ENCODE peak calls at places on chromosomes 4 and X, in four cellular contexts. B, Y, S and T are unnamed samples.
A peak's percentile ranks its signal among the peaks of the same experiment; 100 is the strongest.

GRCh38 chrX:1465261-1466231 is 12.8 kb upstream of the ASMTL start:
- DNase-seq in Y (no peak), B (peak; percentile 3), S (no peak), T (no peak)

GRCh38 chr4:139214039-139214534 is 37.1 kb upstream of the ELF2 start:
- DNase-seq in Y (no peak), B (no peak), S (no peak), T (peak; percentile 76)

GRCh38 chr4:156977435-156978160 is 6.0 kb upstream of the PDGFC start:
- DNase-seq in S (peak; percentile 94), Y (peak; percentile 90), B (no peak), T (no peak)

GRCh38 chr4:152920768-152921167 is 15.4 kb upstream of the FHDC1 start:
- DNase-seq in B (no peak), Y (no peak), S (no peak), T (no peak)

GRCh38 chrX:63503541-63503940 is 152.4 kb upstream of the SPIN4 start:
- DNase-seq in Y (no peak), B (no peak), S (peak; percentile 52), T (no peak)

GRCh38 chr4:10162341-10163000 is 45.9 kb upstream of the WDR1 start:
- DNase-seq in S (no peak), Y (no peak), B (no peak), T (no peak)

GRCh38 chrX:110703641-110704040 is 92.0 kb downstream of the CHRDL1 start:
- DNase-seq in B (no peak), Y (no peak), S (no peak), T (no peak)

GRCh38 chr4:8110071-8110986 is 48.3 kb downstream of the ABLIM2 start:
- DNase-seq in S (peak; percentile 25), Y (no peak), B (no peak), T (no peak)

GRCh38 chrX:77505227-77505626 is 58.0 kb downstream of the FGF16 start:
- DNase-seq in Y (peak; percentile 6), B (no peak), S (peak; percentile 49), T (no peak)

GRCh38 chr4:94363136-94363655 is 20.6 kb upstream of the HPGDS start:
- DNase-seq in Y (no peak), S (no peak), B (no peak), T (no peak)

GRCh38 chr4:128461300-128462103 is 173.9 kb upstream of the PGRMC2 start:
- DNase-seq in B (no peak), Y (peak; percentile 57), S (peak; percentile 93), T (no peak)

GRCh38 chr4:53196872-53197759 is 168.7 kb downstream of the SCFD2 start:
- DNase-seq in B (no peak), S (peak; percentile 80), Y (peak; percentile 64), T (no peak)

GRCh38 chr4:75673959-75674328 is 733 bp upstream of the G3BP2 start:
- DNase-seq in B (no peak), Y (no peak), S (no peak), T (no peak)

GRCh38 chr4:83618991-83619390 is 83.1 kb downstream of the GPAT3 start:
- DNase-seq in S (peak; percentile 46), B (peak; percentile 33), Y (no peak), T (no peak)

GRCh38 chrX:153209347-153209746 is 30.3 kb downstream of the MAGEA1 start:
- DNase-seq in Y (no peak), B (no peak), S (no peak), T (no peak)

GRCh38 chr4:146222313-146222712 is 8.0 kb downstream of the REELD1 start:
- DNase-seq in Y (no peak), B (no peak), S (peak; percentile 39), T (no peak)

GRCh38 chr4:8163436-8164193 is 5.0 kb upstream of the ABLIM2 start:
- DNase-seq in B (no peak), S (no peak), Y (no peak), T (no peak)

GRCh38 chrX:56281789-56282188 is 49.6 kb downstream of the KLF8 start:
- DNase-seq in Y (no peak), B (no peak), S (peak; percentile 23), T (no peak)

GRCh38 chrX:19659929-19660328 is 144.6 kb upstream of the MAP3K15 start:
- DNase-seq in Y (no peak), B (no peak), S (no peak), T (no peak)

GRCh38 chr4:168019019-168019651 is 73.2 kb upstream of the ANXA10 start:
- DNase-seq in S (peak; percentile 58), Y (peak; percentile 7), B (no peak), T (no peak)

GRCh38 chrX:75786290-75786689 is 1.2 kb upstream of the MAGEE2 start:
- DNase-seq in Y (no peak), B (no peak), S (no peak), T (no peak)

GRCh38 chrX:11968470-11968869 is 169.8 kb upstream of the FRMPD4 start:
- DNase-seq in Y (no peak), S (no peak), B (no peak), T (no peak)

GRCh38 chr4:123939621-123940020 is 543.0 kb downstream of the SPRY1 start:
- DNase-seq in Y (peak; percentile 27), S (peak; percentile 78), B (no peak), T (no peak)

GRCh38 chr4:114272226-114272625 is 292.8 kb upstream of the ARSJ start:
- DNase-seq in S (peak; percentile 96), Y (peak; percentile 89), B (no peak), T (no peak)

GRCh38 chrX:86039625-86040568 is 7.5 kb downstream of the CHM start:
- DNase-seq in Y (no peak), B (no peak), S (no peak), T (no peak)

GRCh38 chr4:155960522-155960921 is 6.9 kb upstream of the CTSO start:
- DNase-seq in S (peak; percentile 85), Y (no peak), B (no peak), T (no peak)

DNA sequence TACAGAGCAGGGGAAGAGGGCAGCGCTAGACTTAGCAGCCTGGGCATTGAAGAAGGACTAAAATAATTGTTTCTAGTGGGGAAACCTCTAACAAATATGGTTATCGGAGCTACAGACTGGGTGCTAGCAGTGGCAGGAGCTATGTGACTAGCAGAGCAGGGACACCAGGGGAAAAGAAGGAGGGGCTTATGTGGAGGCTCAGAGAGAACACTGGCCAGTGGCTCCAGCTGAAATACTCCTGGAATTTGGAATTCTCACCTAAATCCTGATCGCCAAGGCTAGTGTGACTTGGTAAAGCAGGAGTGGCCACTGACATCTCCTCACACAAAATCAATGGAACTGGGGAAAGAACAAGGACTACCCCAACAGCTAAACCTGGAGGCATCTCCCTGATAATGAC is 2.0 kb downstream of the TAPT1 start:
- DNase-seq in S (no peak), B (no peak), Y (no peak), T (no peak)
- H3K4me3 ChIP-seq in S (peak overlapping the region; percentile 92), B (peak overlapping the region; percentile 1), Y (no peak overlapping the region), T (no peak overlapping the region)

GRCh38 chr4:2813446-2814405 is 20.8 kb downstream of the SH3BP2 start:
- DNase-seq in Y (no peak), S (no peak), B (no peak), T (no peak)
- H3K4me3 ChIP-seq in Y (no peak overlapping the region), S (no peak overlapping the region), B (peak overlapping the region; percentile 41), T (peak overlapping the region; percentile 77)

GRCh38 chr4:126046081-126046614 is 731.4 kb downstream of the FAT4 start:
- DNase-seq in Y (no peak), S (peak; percentile 23), B (no peak), T (no peak)

GRCh38 chr4:126057371-126057770 is 742.6 kb downstream of the FAT4 start:
- DNase-seq in B (no peak), S (no peak), Y (no peak), T (no peak)

GRCh38 chr4:126047114-126047513 is 732.4 kb downstream of the FAT4 start:
- DNase-seq in B (no peak), S (no peak), Y (no peak), T (no peak)

GRCh38 chr4:126051709-126052424 is 737.1 kb downstream of the FAT4 start:
- DNase-seq in Y (peak; percentile 65), S (peak; percentile 76), B (no peak), T (no peak)
- H3K4me3 ChIP-seq in Y (no peak overlapping the region), S (no peak overlapping the region), B (no peak overlapping the region), T (no peak overlapping the region)

GRCh38 chrX:14028473-14028872 is 1.2 kb downstream of the GEMIN8 start:
- DNase-seq in B (no peak), S (no peak), Y (no peak), T (no peak)
- H3K4me3 ChIP-seq in B (no peak overlapping the region), S (peak overlapping the region; percentile 89), Y (peak overlapping the region; percentile 64), T (peak overlapping the region; percentile 87)